ENCODE peak calls at places on chromosomes 12 and 14, in eight cellular contexts. T is brain microvascular endothelial cell; Q is nephron progenitor cell; V is stimulated activated CD8-positive, alpha-beta memory T cell treated with anti-CD3 and anti-CD28 coated beads, Interleukin-15, amount 100 ng/mL, for 1 hour; C is breast epithelium; S is cerebellar cortex; A is stromal cell of bone marrow; R is osteoblast. Z is an unnamed sample.

GRCh38 chr14:97634786-97635185 is 837.6 kb downstream of the VRK1 start:
- DNase-seq in C (no peak), V (no peak), S (no peak), Q (no peak), A (no peak), T (no peak), R (no peak), Z (peak; percentile 69)

GRCh38 chr12:9906888-9907287 is 25.3 kb downstream of the CLEC2A start:
- DNase-seq in S (no peak), V (no peak), C (no peak), T (no peak), A (no peak), Q (no peak), R (no peak), Z (no peak)

GRCh38 chr12:124383028-124383427 is 88.1 kb downstream of the RFLNA start:
- DNase-seq in R (no peak), T (no peak), S (no peak), C (no peak), V (no peak), A (no peak), Q (no peak), Z (no peak)

GRCh38 chr12:54164402-54165145 is 24.2 kb downstream of the SMUG1 start:
- DNase-seq in R (peak; percentile 15), A (no peak), T (no peak), S (no peak), V (no peak), C (no peak), Q (peak; percentile 66), Z (peak; percentile 52)

GRCh38 chr14:39431416-39432178 is 636 bp downstream of the FBXO33 start:
- DNase-seq in A (no peak), S (peak; percentile 36), C (peak; percentile 61), V (no peak), T (peak; percentile 25), Q (peak; percentile 66), R (peak; percentile 88), Z (peak; percentile 75)

GRCh38 chr12:20018406-20018805 is 349.9 kb upstream of the PDE3A start:
- DNase-seq in V (no peak), C (no peak), R (no peak), T (no peak), S (no peak), Q (no peak), A (no peak), Z (no peak)

GRCh38 chr12:119328111-119328510 is 6.4 kb upstream of the CCDC60 start:
- DNase-seq in R (no peak), S (peak; percentile 1), C (no peak), A (no peak), V (no peak), Q (peak; percentile 22), T (no peak), Z (peak; percentile 79)

GRCh38 chr12:53960187-53961024 is 5.7 kb downstream of the HOXC12 start:
- DNase-seq in Q (no peak), S (no peak), R (no peak), T (no peak), V (no peak), C (no peak), A (no peak), Z (no peak)

GRCh38 chr12:74488134-74488533 is 49.5 kb upstream of the ATXN7L3B start:
- DNase-seq in C (no peak), R (no peak), A (no peak), S (no peak), T (no peak), Q (no peak), V (no peak), Z (no peak)

GRCh38 chr14:64762044-64763034 is 58.1 kb downstream of the PLEKHG3 start:
- DNase-seq in A (peak; percentile 37), T (peak; percentile 87), R (peak; percentile 93), Q (peak; percentile 43), S (peak; percentile 85), C (no peak), V (no peak), Z (no peak)

GRCh38 chr14:23009483-23009938 is 432 bp downstream of the C14orf93 start:
- DNase-seq in S (no peak), A (no peak), T (no peak), R (no peak), C (no peak), Q (no peak), V (no peak), Z (no peak)

Z was measured in GM23338.